ENCODE peak calls at places on chromosomes 7 and 10, in six cellular contexts. One of them, this sample, is unnamed.

GRCh38 chr7:70574970-70575799 is 556.8 kb upstream of the GALNT17 start:
- DNase-seq in NCI-H1694 treated with DMSO at 0.1 percent for 48 hours: peak
- DNase-seq in aorta: no peak
- DNase-seq in NCI-H2081: no peak
- DNase-seq in non-pigmented ciliary epithelial cell: no peak
- DNase-seq in NCI-H510A treated with DMSO at 0.1 percent for 48 hours: peak
- DNase-seq in this sample: no peak

GRCh38 chr10:14798631-14799030 is 23.9 kb upstream of the FAM107B start:
- DNase-seq in NCI-H510A treated with DMSO at 0.1 percent for 48 hours: no peak
- DNase-seq in NCI-H2081: no peak
- DNase-seq in NCI-H1694 treated with DMSO at 0.1 percent for 48 hours: no peak
- DNase-seq in aorta: no peak
- DNase-seq in non-pigmented ciliary epithelial cell: no peak
- DNase-seq in this sample: no peak

GRCh38 chr10:64023926-64024465 is 502.8 kb downstream of the REEP3 start:
- DNase-seq in NCI-H1694 treated with DMSO at 0.1 percent for 48 hours: no peak
- DNase-seq in non-pigmented ciliary epithelial cell: no peak
- DNase-seq in aorta: no peak
- DNase-seq in NCI-H510A treated with DMSO at 0.1 percent for 48 hours: no peak
- DNase-seq in NCI-H2081: no peak
- DNase-seq in this sample: no peak

GRCh38 chr10:131142446-131143380 is 168.8 kb downstream of the TCERG1L start:
- DNase-seq in NCI-H1694 treated with DMSO at 0.1 percent for 48 hours: no peak
- DNase-seq in aorta: no peak
- DNase-seq in NCI-H2081: no peak
- DNase-seq in NCI-H510A treated with DMSO at 0.1 percent for 48 hours: peak
- DNase-seq in non-pigmented ciliary epithelial cell: no peak
- DNase-seq in this sample: no peak

GRCh38 chr7:70566659-70567058 is 565.3 kb upstream of the GALNT17 start:
- DNase-seq in non-pigmented ciliary epithelial cell: no peak
- DNase-seq in aorta: no peak
- DNase-seq in NCI-H510A treated with DMSO at 0.1 percent for 48 hours: no peak
- DNase-seq in NCI-H2081: no peak
- DNase-seq in NCI-H1694 treated with DMSO at 0.1 percent for 48 hours: no peak
- DNase-seq in this sample: no peak

GRCh38 chr7:25549315-25549933 is 321.1 kb upstream of the NPVF start:
- DNase-seq in NCI-H1694 treated with DMSO at 0.1 percent for 48 hours: no peak
- DNase-seq in NCI-H510A treated with DMSO at 0.1 percent for 48 hours: no peak
- DNase-seq in NCI-H2081: no peak
- DNase-seq in aorta: no peak
- DNase-seq in non-pigmented ciliary epithelial cell: no peak
- DNase-seq in this sample: no peak

GRCh38 chr10:130074639-130075038 is 36.0 kb downstream of the C10orf143 start:
- DNase-seq in NCI-H510A treated with DMSO at 0.1 percent for 48 hours: no peak
- DNase-seq in NCI-H1694 treated with DMSO at 0.1 percent for 48 hours: no peak
- DNase-seq in NCI-H2081: no peak
- DNase-seq in non-pigmented ciliary epithelial cell: no peak
- DNase-seq in aorta: no peak
- DNase-seq in this sample: no peak

GRCh38 chr10:110867807-110868465 is 3.8 kb upstream of the PDCD4 start:
- DNase-seq in non-pigmented ciliary epithelial cell: no peak
- DNase-seq in NCI-H2081: no peak
- DNase-seq in NCI-H510A treated with DMSO at 0.1 percent for 48 hours: no peak
- DNase-seq in NCI-H1694 treated with DMSO at 0.1 percent for 48 hours: no peak
- DNase-seq in aorta: no peak
- DNase-seq in this sample: no peak

GRCh38 chr10:19412531-19412930 is 363.9 kb downstream of the MALRD1 start:
- DNase-seq in aorta: no peak
- DNase-seq in non-pigmented ciliary epithelial cell: peak
- DNase-seq in NCI-H1694 treated with DMSO at 0.1 percent for 48 hours: no peak
- DNase-seq in NCI-H510A treated with DMSO at 0.1 percent for 48 hours: no peak
- DNase-seq in NCI-H2081: peak
- DNase-seq in this sample: no peak

GRCh38 chr7:55366461-55367138 is 1.5 kb downstream of the LANCL2 start:
- DNase-seq in NCI-H510A treated with DMSO at 0.1 percent for 48 hours: peak
- DNase-seq in NCI-H1694 treated with DMSO at 0.1 percent for 48 hours: peak
- DNase-seq in NCI-H2081: peak
- DNase-seq in aorta: no peak
- DNase-seq in non-pigmented ciliary epithelial cell: no peak
- DNase-seq in this sample: peak

GRCh38 chr10:116848032-116848911 is 1.0 kb upstream of the ENO4 start:
- DNase-seq in NCI-H2081: no peak
- DNase-seq in NCI-H510A treated with DMSO at 0.1 percent for 48 hours: no peak
- DNase-seq in NCI-H1694 treated with DMSO at 0.1 percent for 48 hours: no peak
- DNase-seq in aorta: no peak
- DNase-seq in non-pigmented ciliary epithelial cell: no peak
- DNase-seq in this sample: no peak

GRCh38 chr7:149060161-149060560 is 30.4 kb downstream of the ZNF786 start:
- DNase-seq in NCI-H2081: no peak
- DNase-seq in NCI-H510A treated with DMSO at 0.1 percent for 48 hours: no peak
- DNase-seq in non-pigmented ciliary epithelial cell: no peak
- DNase-seq in aorta: no peak
- DNase-seq in NCI-H1694 treated with DMSO at 0.1 percent for 48 hours: no peak
- DNase-seq in this sample: no peak

GRCh38 chr7:88151119-88151790 is 68.6 kb downstream of the SRI start:
- DNase-seq in NCI-H2081: no peak
- DNase-seq in non-pigmented ciliary epithelial cell: no peak
- DNase-seq in NCI-H1694 treated with DMSO at 0.1 percent for 48 hours: no peak
- DNase-seq in NCI-H510A treated with DMSO at 0.1 percent for 48 hours: no peak
- DNase-seq in aorta: no peak
- DNase-seq in this sample: no peak

GRCh38 chr7:936131-937054 is 18.1 kb downstream of the ADAP1 start:
- DNase-seq in aorta: peak
- DNase-seq in NCI-H510A treated with DMSO at 0.1 percent for 48 hours: no peak
- DNase-seq in non-pigmented ciliary epithelial cell: no peak
- DNase-seq in NCI-H2081: no peak
- DNase-seq in NCI-H1694 treated with DMSO at 0.1 percent for 48 hours: no peak
- DNase-seq in this sample: peak

GRCh38 chr10:128277267-128277666 is 151.0 kb upstream of the MKI67 start:
- DNase-seq in NCI-H1694 treated with DMSO at 0.1 percent for 48 hours: no peak
- DNase-seq in NCI-H2081: no peak
- DNase-seq in aorta: no peak
- DNase-seq in NCI-H510A treated with DMSO at 0.1 percent for 48 hours: no peak
- DNase-seq in non-pigmented ciliary epithelial cell: no peak
- DNase-seq in this sample: no peak

GRCh38 chr10:48205918-48206317 is 68.6 kb downstream of the FRMPD2 start:
- DNase-seq in NCI-H2081: no peak
- DNase-seq in NCI-H1694 treated with DMSO at 0.1 percent for 48 hours: no peak
- DNase-seq in NCI-H510A treated with DMSO at 0.1 percent for 48 hours: no peak
- DNase-seq in aorta: no peak
- DNase-seq in non-pigmented ciliary epithelial cell: no peak
- DNase-seq in this sample: no peak

GRCh38 chr7:47627580-47628283 is 45.8 kb upstream of the TNS3 start:
- DNase-seq in NCI-H1694 treated with DMSO at 0.1 percent for 48 hours: no peak
- DNase-seq in non-pigmented ciliary epithelial cell: no peak
- DNase-seq in NCI-H2081: no peak
- DNase-seq in aorta: no peak
- DNase-seq in NCI-H510A treated with DMSO at 0.1 percent for 48 hours: no peak
- DNase-seq in this sample: no peak

GRCh38 chr10:30828680-30829079 is 199.1 kb upstream of the LYZL2 start:
- DNase-seq in non-pigmented ciliary epithelial cell: no peak
- DNase-seq in aorta: no peak
- DNase-seq in NCI-H2081: no peak
- DNase-seq in NCI-H1694 treated with DMSO at 0.1 percent for 48 hours: no peak
- DNase-seq in NCI-H510A treated with DMSO at 0.1 percent for 48 hours: no peak
- DNase-seq in this sample: no peak

GRCh38 chr10:11036424-11037011 is 18.8 kb downstream of the CELF2 start:
- DNase-seq in aorta: no peak
- DNase-seq in NCI-H2081: no peak
- DNase-seq in non-pigmented ciliary epithelial cell: peak
- DNase-seq in NCI-H510A treated with DMSO at 0.1 percent for 48 hours: peak
- DNase-seq in NCI-H1694 treated with DMSO at 0.1 percent for 48 hours: no peak
- DNase-seq in this sample: peak

GRCh38 chr7:84204655-84205054 is 10.1 kb upstream of the SEMA3A start:
- DNase-seq in non-pigmented ciliary epithelial cell: peak
- DNase-seq in NCI-H2081: no peak
- DNase-seq in NCI-H510A treated with DMSO at 0.1 percent for 48 hours: no peak
- DNase-seq in NCI-H1694 treated with DMSO at 0.1 percent for 48 hours: no peak
- DNase-seq in aorta: no peak
- DNase-seq in this sample: no peak

GRCh38 chr10:69715156-69715898 is 85.3 kb downstream of the FAM241B start:
- DNase-seq in NCI-H2081: no peak
- DNase-seq in NCI-H1694 treated with DMSO at 0.1 percent for 48 hours: no peak
- DNase-seq in non-pigmented ciliary epithelial cell: no peak
- DNase-seq in NCI-H510A treated with DMSO at 0.1 percent for 48 hours: no peak
- DNase-seq in aorta: no peak
- DNase-seq in this sample: no peak

GRCh38 chr7:103989200-103989784 is at the start of gene RELN:
- DNase-seq in NCI-H510A treated with DMSO at 0.1 percent for 48 hours: peak
- DNase-seq in NCI-H1694 treated with DMSO at 0.1 percent for 48 hours: peak
- DNase-seq in NCI-H2081: peak
- DNase-seq in aorta: peak
- DNase-seq in non-pigmented ciliary epithelial cell: no peak
- DNase-seq in this sample: no peak

This sample was measured in left colon.